ENCODE peak calls at places on chromosomes 5 and 9, in ten cellular contexts. One of them, this sample, is unnamed.

GRCh38 chr9:3664044-3664443 is 138.2 kb upstream of the RFX3 start:
- DNase-seq in MM.1S: no peak
- DNase-seq in PC-3: no peak
- DNase-seq in mesendoderm: no peak
- DNase-seq in neural progenitor cell: no peak
- DNase-seq in K562: no peak
- DNase-seq in GM23338: no peak
- DNase-seq in astrocyte: no peak
- DNase-seq in A549: no peak
- DNase-seq in keratinocyte: no peak
- DNase-seq in this sample: no peak

GRCh38 chr9:1200847-1201251 is 150.7 kb downstream of the DMRT2 start:
- DNase-seq in GM23338: no peak
- DNase-seq in K562: no peak
- DNase-seq in MM.1S: no peak
- DNase-seq in neural progenitor cell: no peak
- DNase-seq in keratinocyte: no peak
- DNase-seq in A549: no peak
- DNase-seq in PC-3: no peak
- DNase-seq in mesendoderm: no peak
- DNase-seq in astrocyte: no peak
- DNase-seq in this sample: no peak

GRCh38 chr9:110758201-110758600 is 89.6 kb downstream of the MUSK start:
- DNase-seq in keratinocyte: no peak
- DNase-seq in neural progenitor cell: no peak
- DNase-seq in PC-3: no peak
- DNase-seq in MM.1S: no peak
- DNase-seq in K562: no peak
- DNase-seq in astrocyte: no peak
- DNase-seq in mesendoderm: no peak
- DNase-seq in A549: no peak
- DNase-seq in GM23338: no peak
- DNase-seq in this sample: no peak

GRCh38 chr9:137550958-137551655 is 572 bp upstream of the MRPL41 start:
- DNase-seq in MM.1S: no peak
- DNase-seq in PC-3: peak; percentile 68
- DNase-seq in keratinocyte: no peak
- DNase-seq in K562: peak; percentile 91
- DNase-seq in GM23338: peak; percentile 93
- DNase-seq in mesendoderm: peak; percentile 94
- DNase-seq in astrocyte: no peak
- DNase-seq in A549: peak; percentile 77
- DNase-seq in neural progenitor cell: peak; percentile 97
- DNase-seq in this sample: peak; percentile 29

GRCh38 chr5:178280631-178281030 is 48.0 kb upstream of the PHYKPL start:
- DNase-seq in K562: no peak
- DNase-seq in neural progenitor cell: no peak
- DNase-seq in astrocyte: no peak
- DNase-seq in PC-3: no peak
- DNase-seq in GM23338: no peak
- DNase-seq in mesendoderm: no peak
- DNase-seq in A549: no peak
- DNase-seq in MM.1S: no peak
- DNase-seq in keratinocyte: no peak
- DNase-seq in this sample: no peak

GRCh38 chr5:82106207-82106606 is 134.4 kb downstream of the ATG10 start:
- DNase-seq in PC-3: no peak
- DNase-seq in keratinocyte: no peak
- DNase-seq in GM23338: peak; percentile 18
- DNase-seq in neural progenitor cell: no peak
- DNase-seq in A549: no peak
- DNase-seq in K562: no peak
- DNase-seq in mesendoderm: peak; percentile 13
- DNase-seq in MM.1S: no peak
- DNase-seq in astrocyte: no peak
- DNase-seq in this sample: no peak

GRCh38 chr5:143397302-143398052 is 6.0 kb downstream of the NR3C1 start:
- DNase-seq in neural progenitor cell: no peak
- DNase-seq in mesendoderm: no peak
- DNase-seq in MM.1S: peak; percentile 31
- DNase-seq in PC-3: no peak
- DNase-seq in K562: no peak
- DNase-seq in astrocyte: no peak
- DNase-seq in GM23338: no peak
- DNase-seq in A549: no peak
- DNase-seq in keratinocyte: no peak
- DNase-seq in this sample: peak; percentile 24

GRCh38 chr5:45225571-45226031 is 416.9 kb downstream of the MRPS30 start:
- DNase-seq in PC-3: no peak
- DNase-seq in GM23338: peak; percentile 24
- DNase-seq in K562: no peak
- DNase-seq in A549: no peak
- DNase-seq in mesendoderm: no peak
- DNase-seq in astrocyte: no peak
- DNase-seq in neural progenitor cell: no peak
- DNase-seq in keratinocyte: no peak
- DNase-seq in MM.1S: no peak
- DNase-seq in this sample: no peak

GRCh38 chr5:126900796-126901195 is 123.9 kb downstream of the LMNB1 start:
- DNase-seq in GM23338: no peak
- DNase-seq in astrocyte: no peak
- DNase-seq in mesendoderm: no peak
- DNase-seq in keratinocyte: no peak
- DNase-seq in A549: no peak
- DNase-seq in neural progenitor cell: no peak
- DNase-seq in MM.1S: no peak
- DNase-seq in K562: no peak
- DNase-seq in PC-3: no peak
- DNase-seq in this sample: no peak

GRCh38 chr9:119986205-119986604 is 593.8 kb downstream of the CDK5RAP2 start:
- DNase-seq in neural progenitor cell: no peak
- DNase-seq in PC-3: no peak
- DNase-seq in keratinocyte: no peak
- DNase-seq in astrocyte: no peak
- DNase-seq in A549: no peak
- DNase-seq in MM.1S: no peak
- DNase-seq in mesendoderm: no peak
- DNase-seq in GM23338: no peak
- DNase-seq in K562: no peak
- DNase-seq in this sample: no peak

DNA sequence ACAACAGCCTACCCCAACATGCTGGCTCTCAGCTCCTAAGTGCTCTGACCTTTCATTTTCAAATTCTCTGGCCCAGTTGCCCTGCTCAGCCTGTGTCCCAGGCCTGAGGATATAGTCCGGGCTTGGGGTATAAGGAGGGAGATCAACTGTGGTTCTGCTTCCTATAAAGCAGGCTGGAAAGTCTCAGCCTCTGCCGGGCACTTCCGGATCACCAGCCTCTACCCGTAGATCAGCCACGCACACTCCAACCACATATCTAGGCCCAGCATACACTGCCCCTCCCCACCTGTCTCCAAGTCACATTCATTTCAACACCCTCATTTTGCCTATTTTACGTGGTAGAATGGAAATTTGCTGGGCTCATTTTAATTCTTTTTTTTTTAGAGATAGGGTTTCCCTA is 3.1 kb downstream of the ZER1 start:
- DNase-seq in A549: no peak
- DNase-seq in keratinocyte: no peak
- DNase-seq in PC-3: no peak
- DNase-seq in astrocyte: no peak
- DNase-seq in K562: no peak
- DNase-seq in GM23338: no peak
- DNase-seq in neural progenitor cell: no peak
- DNase-seq in mesendoderm: no peak
- DNase-seq in MM.1S: no peak
- DNase-seq in this sample: no peak
- H3K4me2 ChIP-seq in A549: no peak overlapping the region
- H3K4me2 ChIP-seq in keratinocyte: no peak overlapping the region
- H3K4me2 ChIP-seq in PC-3: no peak overlapping the region
- H3K4me2 ChIP-seq in astrocyte: no peak overlapping the region
- H3K4me2 ChIP-seq in K562: peak overlapping the region; percentile 47
- H3K4me2 ChIP-seq in GM23338: no peak overlapping the region
- H3K4me2 ChIP-seq in neural progenitor cell: no peak overlapping the region
- H3K4me2 ChIP-seq in mesendoderm: no peak overlapping the region
- H3K4me2 ChIP-seq in MM.1S: no peak overlapping the region
- H3K4me2 ChIP-seq in this sample: no peak overlapping the region

DNA sequence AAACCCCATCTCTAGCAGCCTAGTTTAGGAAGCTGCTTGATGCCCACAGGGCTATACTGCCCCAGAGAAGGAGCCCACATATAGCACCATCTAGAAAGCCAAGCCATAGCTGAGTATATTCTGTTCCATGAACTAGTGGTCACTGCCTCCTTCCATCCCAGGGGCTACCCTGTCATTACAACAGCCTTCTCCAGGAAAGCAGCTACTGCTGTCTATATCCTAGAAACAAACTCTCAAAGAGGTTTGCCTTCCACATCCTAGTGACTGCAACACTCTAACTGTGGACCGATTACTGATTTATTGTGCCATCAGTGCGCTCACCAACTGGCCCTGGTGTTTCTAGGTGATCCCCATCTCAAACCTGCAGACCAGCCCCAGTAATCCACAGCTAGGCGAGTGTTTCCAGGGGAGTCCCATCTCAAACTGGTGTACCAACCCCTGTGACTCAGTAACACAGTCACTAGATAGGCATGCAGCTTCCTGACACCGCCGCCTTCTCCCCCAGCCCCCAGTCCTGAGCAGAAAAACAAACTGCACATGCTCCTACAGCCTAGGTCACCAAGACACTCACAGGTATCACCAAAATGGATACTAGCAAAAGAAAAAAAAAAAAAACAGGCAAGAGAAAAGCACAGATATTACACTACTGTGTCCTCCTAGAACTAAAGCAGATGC is 14.8 kb downstream of the SPTLC1 start:
- DNase-seq in MM.1S: no peak
- DNase-seq in astrocyte: peak; percentile 81
- DNase-seq in keratinocyte: peak; percentile 83
- DNase-seq in A549: peak; percentile 61
- DNase-seq in mesendoderm: peak; percentile 88
- DNase-seq in neural progenitor cell: no peak
- DNase-seq in GM23338: no peak
- DNase-seq in K562: no peak
- DNase-seq in PC-3: peak; percentile 81
- DNase-seq in this sample: peak; percentile 59
- H3K4me2 ChIP-seq in MM.1S: no peak overlapping the region
- H3K4me2 ChIP-seq in astrocyte: peak overlapping the region; percentile 74
- H3K4me2 ChIP-seq in keratinocyte: peak overlapping the region; percentile 46
- H3K4me2 ChIP-seq in A549: peak overlapping the region; percentile 36
- H3K4me2 ChIP-seq in mesendoderm: no peak overlapping the region
- H3K4me2 ChIP-seq in neural progenitor cell: no peak overlapping the region
- H3K4me2 ChIP-seq in GM23338: no peak overlapping the region
- H3K4me2 ChIP-seq in K562: no peak overlapping the region
- H3K4me2 ChIP-seq in PC-3: peak overlapping the region; percentile 74
- H3K4me2 ChIP-seq in this sample: peak overlapping the region; percentile 42

GRCh38 chr5:81006231-81006630 is 46.1 kb downstream of the RASGRF2 start:
- DNase-seq in mesendoderm: no peak
- DNase-seq in neural progenitor cell: no peak
- DNase-seq in MM.1S: peak; percentile 60
- DNase-seq in keratinocyte: no peak
- DNase-seq in PC-3: no peak
- DNase-seq in GM23338: no peak
- DNase-seq in K562: no peak
- DNase-seq in A549: no peak
- DNase-seq in astrocyte: no peak
- DNase-seq in this sample: no peak

GRCh38 chr5:81006955-81007636 is 46.9 kb downstream of the RASGRF2 start:
- DNase-seq in astrocyte: no peak
- DNase-seq in K562: no peak
- DNase-seq in PC-3: no peak
- DNase-seq in GM23338: no peak
- DNase-seq in mesendoderm: no peak
- DNase-seq in A549: no peak
- DNase-seq in keratinocyte: no peak
- DNase-seq in MM.1S: peak; percentile 85
- DNase-seq in neural progenitor cell: no peak
- DNase-seq in this sample: no peak

GRCh38 chr5:81007637-81008027 is 47.5 kb downstream of the RASGRF2 start:
- DNase-seq in MM.1S: no peak
- DNase-seq in neural progenitor cell: no peak
- DNase-seq in K562: no peak
- DNase-seq in PC-3: no peak
- DNase-seq in mesendoderm: no peak
- DNase-seq in astrocyte: no peak
- DNase-seq in keratinocyte: no peak
- DNase-seq in GM23338: no peak
- DNase-seq in A549: no peak
- DNase-seq in this sample: no peak

GRCh38 chr5:81005708-81006107 is 45.5 kb downstream of the RASGRF2 start:
- DNase-seq in keratinocyte: no peak
- DNase-seq in neural progenitor cell: no peak
- DNase-seq in mesendoderm: no peak
- DNase-seq in GM23338: no peak
- DNase-seq in A549: no peak
- DNase-seq in astrocyte: no peak
- DNase-seq in MM.1S: no peak
- DNase-seq in K562: no peak
- DNase-seq in PC-3: no peak
- DNase-seq in this sample: no peak

DNA sequence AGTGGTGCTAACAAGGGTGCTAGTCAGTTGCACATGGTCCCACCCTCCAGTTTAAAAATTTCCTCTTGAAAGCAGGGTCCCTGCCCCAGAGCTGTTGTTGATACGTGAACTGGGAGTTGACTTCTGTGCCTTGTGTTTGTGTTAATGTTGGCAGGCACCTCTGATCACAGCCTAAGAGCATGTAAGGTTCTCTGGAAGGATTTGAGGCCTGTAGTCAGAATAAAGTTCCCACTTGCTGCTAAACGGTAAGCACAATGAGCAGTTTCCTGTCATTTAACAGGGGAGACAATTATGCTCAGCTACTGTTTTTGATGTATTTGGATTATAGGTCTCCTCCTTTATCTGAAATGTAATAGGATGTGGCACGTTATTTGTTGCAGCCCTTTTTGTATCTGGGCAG is 43.8 kb downstream of the RASGRF2 start:
- DNase-seq in neural progenitor cell: no peak
- DNase-seq in PC-3: no peak
- DNase-seq in keratinocyte: no peak
- DNase-seq in GM23338: no peak
- DNase-seq in K562: no peak
- DNase-seq in astrocyte: no peak
- DNase-seq in mesendoderm: no peak
- DNase-seq in A549: no peak
- DNase-seq in MM.1S: no peak
- DNase-seq in this sample: no peak
- H3K4me2 ChIP-seq in neural progenitor cell: no peak overlapping the region
- H3K4me2 ChIP-seq in PC-3: no peak overlapping the region
- H3K4me2 ChIP-seq in keratinocyte: no peak overlapping the region
- H3K4me2 ChIP-seq in GM23338: no peak overlapping the region
- H3K4me2 ChIP-seq in K562: no peak overlapping the region
- H3K4me2 ChIP-seq in astrocyte: no peak overlapping the region
- H3K4me2 ChIP-seq in mesendoderm: no peak overlapping the region
- H3K4me2 ChIP-seq in A549: no peak overlapping the region
- H3K4me2 ChIP-seq in MM.1S: no peak overlapping the region
- H3K4me2 ChIP-seq in this sample: no peak overlapping the region

GRCh38 chr5:165361143-165361542 is 1855.7 kb downstream of the MAT2B start:
- DNase-seq in neural progenitor cell: no peak
- DNase-seq in GM23338: no peak
- DNase-seq in MM.1S: peak; percentile 87
- DNase-seq in keratinocyte: no peak
- DNase-seq in A549: no peak
- DNase-seq in K562: no peak
- DNase-seq in PC-3: no peak
- DNase-seq in mesendoderm: no peak
- DNase-seq in astrocyte: no peak
- DNase-seq in this sample: no peak
- H3K4me2 ChIP-seq in neural progenitor cell: no peak overlapping the region
- H3K4me2 ChIP-seq in GM23338: no peak overlapping the region
- H3K4me2 ChIP-seq in MM.1S: peak overlapping the region; percentile 67
- H3K4me2 ChIP-seq in keratinocyte: no peak overlapping the region
- H3K4me2 ChIP-seq in A549: no peak overlapping the region
- H3K4me2 ChIP-seq in K562: no peak overlapping the region
- H3K4me2 ChIP-seq in PC-3: no peak overlapping the region
- H3K4me2 ChIP-seq in mesendoderm: no peak overlapping the region
- H3K4me2 ChIP-seq in astrocyte: no peak overlapping the region
- H3K4me2 ChIP-seq in this sample: no peak overlapping the region

This sample was measured in endothelial cell of umbilical vein.